ENCODE peak calls at places on chromosomes 11 and 22, in four cellular contexts. O, Y, X and W are unnamed samples.

GRCh38 chr22:33020721-33021120 is 37.5 kb downstream of the SYN3 start:
- DNase-seq in Y (no peak), O (no peak), X (no peak), W (no peak)

GRCh38 chr11:31445621-31446020 is 63.8 kb downstream of the IMMP1L start:
- DNase-seq in X (no peak), O (no peak), Y (no peak), W (no peak)

GRCh38 chr11:75351541-75352416 is at the start of gene ARRB1:
- DNase-seq in O (peak), Y (no peak), X (peak), W (peak)

GRCh38 chr11:130782361-130783221 is 133.7 kb downstream of the SNX19 start:
- DNase-seq in O (peak), X (no peak), Y (peak), W (peak)

GRCh38 chr22:49592780-49593501 is 234.7 kb downstream of the BRD1 start:
- DNase-seq in X (no peak), O (no peak), Y (no peak), W (no peak)

GRCh38 chr22:21044931-21045584 is 688 bp upstream of the LRRC74B start:
- DNase-seq in O (no peak), X (no peak), Y (peak), W (peak)

GRCh38 chr11:19597194-19597593 is 115.4 kb upstream of the NAV2 start:
- DNase-seq in Y (peak), O (no peak), X (no peak), W (peak)

GRCh38 chr22:36055376-36056310 is 27.0 kb upstream of the RBFOX2 start:
- DNase-seq in Y (peak), O (no peak), X (no peak), W (no peak)

GRCh38 chr11:35126879-35127576 is 11.9 kb upstream of the CD44 start:
- DNase-seq in O (no peak), X (no peak), Y (no peak), W (no peak)

GRCh38 chr22:43388420-43388851 is 23.4 kb upstream of the MPPED1 start:
- DNase-seq in Y (peak), X (peak), O (peak), W (peak)

GRCh38 chr11:64660205-64660604 is 62.8 kb downstream of the NRXN2 start:
- DNase-seq in Y (no peak), O (no peak), X (no peak), W (no peak)

GRCh38 chr22:41732096-41732772 is 32.9 kb downstream of the MEI1 start:
- DNase-seq in O (no peak), Y (no peak), X (no peak), W (no peak)

GRCh38 chr11:12777208-12777874 is 103.1 kb downstream of the TEAD1 start:
- DNase-seq in Y (peak), O (peak), X (no peak), W (peak)

GRCh38 chr11:66176650-66177049 is 91.8 kb upstream of the RAB1B start:
- DNase-seq in Y (no peak), X (no peak), O (no peak), W (no peak)

GRCh38 chr22:20463324-20464095 is 25.9 kb upstream of the SCARF2 start:
- DNase-seq in Y (no peak), O (no peak), X (no peak), W (no peak)

GRCh38 chr11:118436639-118437045 is 350 bp downstream of the KMT2A start:
- DNase-seq in X (no peak), Y (peak), O (no peak), W (no peak)

GRCh38 chr11:63999349-64000025 is 13.2 kb downstream of the OTUB1 start:
- DNase-seq in O (peak), Y (peak), X (peak), W (peak)

GRCh38 chr22:49622241-49623105 is 205.2 kb downstream of the BRD1 start:
- DNase-seq in X (no peak), O (no peak), Y (no peak), W (no peak)